ENCODE peak calls at places on chromosomes 11 and 22, in four cellular contexts. One of them, this sample, is unnamed.

GRCh38 chr22:42799462-42800405 is 57.3 kb downstream of the ARFGAP3 start:
- DNase-seq in A673: peak
- DNase-seq in HCT116: no peak
- DNase-seq in keratinocyte: no peak
- DNase-seq in this sample: peak

GRCh38 chr11:109085708-109086373 is 336.1 kb upstream of the C11orf87 start:
- DNase-seq in A673: no peak
- DNase-seq in keratinocyte: no peak
- DNase-seq in HCT116: no peak
- DNase-seq in this sample: no peak

GRCh38 chr11:75946531-75947530 is 131.8 kb downstream of the UVRAG start:
- DNase-seq in HCT116: peak
- DNase-seq in A673: peak
- DNase-seq in keratinocyte: no peak
- DNase-seq in this sample: peak

GRCh38 chr11:9180784-9181183 is 84.4 kb downstream of the DENND5A start:
- DNase-seq in keratinocyte: no peak
- DNase-seq in A673: no peak
- DNase-seq in HCT116: no peak
- DNase-seq in this sample: no peak

GRCh38 chr11:17859552-17859951 is 125.0 kb downstream of the KCNC1 start:
- DNase-seq in HCT116: no peak
- DNase-seq in A673: no peak
- DNase-seq in keratinocyte: no peak
- DNase-seq in this sample: no peak

GRCh38 chr11:5831196-5831829 is 10.4 kb downstream of the OR52E6 start:
- DNase-seq in HCT116: no peak
- DNase-seq in A673: peak
- DNase-seq in keratinocyte: no peak
- DNase-seq in this sample: peak

GRCh38 chr11:73359930-73360742 is 16.1 kb upstream of the RELT start:
- DNase-seq in keratinocyte: no peak
- DNase-seq in A673: peak
- DNase-seq in HCT116: no peak
- DNase-seq in this sample: peak

GRCh38 chr11:123450593-123450992 is 20.5 kb downstream of the GRAMD1B start:
- DNase-seq in A673: no peak
- DNase-seq in HCT116: no peak
- DNase-seq in keratinocyte: no peak
- DNase-seq in this sample: no peak

GRCh38 chr11:34250732-34251639 is 106.8 kb downstream of the ABTB2 start:
- DNase-seq in keratinocyte: peak
- DNase-seq in HCT116: peak
- DNase-seq in A673: peak
- DNase-seq in this sample: peak

GRCh38 chr11:92776676-92777075 is 192.8 kb upstream of the MTNR1B start:
- DNase-seq in keratinocyte: no peak
- DNase-seq in HCT116: no peak
- DNase-seq in A673: no peak
- DNase-seq in this sample: no peak

GRCh38 chr11:8477680-8478079 is 116.3 kb downstream of the STK33 start:
- DNase-seq in keratinocyte: no peak
- DNase-seq in HCT116: no peak
- DNase-seq in A673: no peak
- DNase-seq in this sample: no peak

GRCh38 chr11:43943357-43943930 is 1.0 kb downstream of the C11orf96 start:
- DNase-seq in keratinocyte: no peak
- DNase-seq in A673: peak
- DNase-seq in HCT116: no peak
- DNase-seq in this sample: no peak

GRCh38 chr11:43941257-43941879 is 1.1 kb upstream of the C11orf96 start:
- DNase-seq in keratinocyte: no peak
- DNase-seq in A673: peak
- DNase-seq in HCT116: no peak
- DNase-seq in this sample: no peak

GRCh38 chr11:43942651-43943356 is 367 bp downstream of the C11orf96 start:
- DNase-seq in A673: peak
- DNase-seq in keratinocyte: no peak
- DNase-seq in HCT116: no peak
- DNase-seq in this sample: peak

GRCh38 chr11:43944761-43945311 is 2.4 kb downstream of the C11orf96 start:
- DNase-seq in HCT116: no peak
- DNase-seq in keratinocyte: no peak
- DNase-seq in A673: peak
- DNase-seq in this sample: peak

GRCh38 chr11:43943931-43944751 is 1.7 kb downstream of the C11orf96 start:
- DNase-seq in keratinocyte: no peak
- DNase-seq in HCT116: no peak
- DNase-seq in A673: no peak
- DNase-seq in this sample: peak
- TF ChIP-seq EZH2 in keratinocyte: peak
- TF ChIP-seq EZH2 in HCT116: no peak
- TF ChIP-seq EZH2 in A673: peak
- TF ChIP-seq EZH2 in this sample: peak

GRCh38 chr11:22338465-22338810 is 257 bp downstream of the SLC17A6 start:
- DNase-seq in keratinocyte: no peak
- DNase-seq in A673: no peak
- DNase-seq in HCT116: no peak
- DNase-seq in this sample: peak
- TF ChIP-seq EZH2 in keratinocyte: no peak
- TF ChIP-seq EZH2 in A673: no peak
- TF ChIP-seq EZH2 in HCT116: no peak
- TF ChIP-seq EZH2 in this sample: no peak

GRCh38 chr11:133955091-133955846 is 1.5 kb downstream of the IGSF9B start:
- DNase-seq in HCT116: no peak
- DNase-seq in A673: no peak
- DNase-seq in keratinocyte: no peak
- DNase-seq in this sample: peak
- TF ChIP-seq EZH2 in HCT116: no peak
- TF ChIP-seq EZH2 in A673: no peak
- TF ChIP-seq EZH2 in keratinocyte: peak
- TF ChIP-seq EZH2 in this sample: no peak

GRCh38 chr11:65538915-65539374 is 14.1 kb downstream of the SCYL1 start:
- DNase-seq in HCT116: no peak
- DNase-seq in A673: no peak
- DNase-seq in keratinocyte: no peak
- DNase-seq in this sample: peak
- TF ChIP-seq EZH2 in HCT116: no peak
- TF ChIP-seq EZH2 in A673: no peak
- TF ChIP-seq EZH2 in keratinocyte: no peak
- TF ChIP-seq EZH2 in this sample: no peak

DNA sequence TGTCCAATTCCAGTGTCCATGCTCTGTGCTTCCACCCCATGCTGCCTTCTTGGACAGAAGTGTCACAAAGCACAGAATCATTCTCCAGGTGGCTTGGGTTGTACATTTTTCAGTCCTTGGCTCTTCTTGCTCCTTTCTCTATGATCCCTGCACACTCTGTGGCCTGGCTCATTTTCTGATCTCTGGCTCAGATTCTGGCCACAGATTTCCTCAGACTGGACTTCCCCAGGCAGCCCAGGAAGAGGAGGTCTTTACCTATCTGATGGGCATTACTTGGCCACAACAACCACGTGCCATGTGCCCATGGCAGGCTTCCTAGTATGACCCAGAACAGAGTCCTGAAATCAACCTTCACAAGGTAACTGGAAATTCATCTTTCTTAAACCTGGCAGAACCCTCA is 27.2 kb downstream of the SYTL2 start:
- DNase-seq in HCT116: no peak
- DNase-seq in keratinocyte: no peak
- DNase-seq in A673: no peak
- DNase-seq in this sample: no peak
- TF ChIP-seq EZH2 in HCT116: no peak
- TF ChIP-seq EZH2 in keratinocyte: no peak
- TF ChIP-seq EZH2 in A673: no peak
- TF ChIP-seq EZH2 in this sample: no peak

This sample was measured in GM23338.